ENCODE peak calls at places on chromosomes 6 and 20, in six cellular contexts. One of them, this sample, is unnamed.

GRCh38 chr6:150606258-150607043 is 6.8 kb downstream of the PLEKHG1 start:
- DNase-seq in activated CD4-positive, CD25-positive, alpha-beta regulatory T cell treated with anti-CD3 and anti-CD28 coated beads, Interleukin-2, amount 50 U/mL, for 16 hours: no peak
- DNase-seq in LoVo: no peak
- DNase-seq in fibroblast of lung: no peak
- DNase-seq in Peyer's patch: no peak
- DNase-seq in HFFc6: no peak
- DNase-seq in this sample: no peak

GRCh38 chr6:139588076-139588639 is 213.7 kb upstream of the CITED2 start:
- DNase-seq in activated CD4-positive, CD25-positive, alpha-beta regulatory T cell treated with anti-CD3 and anti-CD28 coated beads, Interleukin-2, amount 50 U/mL, for 16 hours: no peak
- DNase-seq in fibroblast of lung: peak; percentile 85
- DNase-seq in Peyer's patch: no peak
- DNase-seq in LoVo: peak; percentile 83
- DNase-seq in HFFc6: peak; percentile 55
- DNase-seq in this sample: peak; percentile 61

GRCh38 chr6:112636650-112637260 is 289.6 kb downstream of the RFPL4B start:
- DNase-seq in HFFc6: peak; percentile 54
- DNase-seq in fibroblast of lung: peak; percentile 90
- DNase-seq in activated CD4-positive, CD25-positive, alpha-beta regulatory T cell treated with anti-CD3 and anti-CD28 coated beads, Interleukin-2, amount 50 U/mL, for 16 hours: no peak
- DNase-seq in Peyer's patch: no peak
- DNase-seq in LoVo: no peak
- DNase-seq in this sample: peak; percentile 15

GRCh38 chr6:145808239-145808638 is 6.4 kb downstream of the FBXO30 start:
- DNase-seq in fibroblast of lung: no peak
- DNase-seq in activated CD4-positive, CD25-positive, alpha-beta regulatory T cell treated with anti-CD3 and anti-CD28 coated beads, Interleukin-2, amount 50 U/mL, for 16 hours: no peak
- DNase-seq in HFFc6: no peak
- DNase-seq in LoVo: no peak
- DNase-seq in Peyer's patch: no peak
- DNase-seq in this sample: no peak

GRCh38 chr6:89208551-89208950 is 8.6 kb downstream of the GABRR1 start:
- DNase-seq in activated CD4-positive, CD25-positive, alpha-beta regulatory T cell treated with anti-CD3 and anti-CD28 coated beads, Interleukin-2, amount 50 U/mL, for 16 hours: no peak
- DNase-seq in LoVo: no peak
- DNase-seq in Peyer's patch: no peak
- DNase-seq in HFFc6: no peak
- DNase-seq in fibroblast of lung: no peak
- DNase-seq in this sample: no peak

GRCh38 chr6:27894839-27895762 is 17.1 kb downstream of the OR2B2 start:
- DNase-seq in HFFc6: peak; percentile 74
- DNase-seq in Peyer's patch: no peak
- DNase-seq in activated CD4-positive, CD25-positive, alpha-beta regulatory T cell treated with anti-CD3 and anti-CD28 coated beads, Interleukin-2, amount 50 U/mL, for 16 hours: peak; percentile 56
- DNase-seq in fibroblast of lung: peak; percentile 81
- DNase-seq in LoVo: peak; percentile 83
- DNase-seq in this sample: peak; percentile 80

GRCh38 chr6:42556462-42556861 is 7.4 kb upstream of the UBR2 start:
- DNase-seq in fibroblast of lung: no peak
- DNase-seq in Peyer's patch: no peak
- DNase-seq in LoVo: peak; percentile 93
- DNase-seq in activated CD4-positive, CD25-positive, alpha-beta regulatory T cell treated with anti-CD3 and anti-CD28 coated beads, Interleukin-2, amount 50 U/mL, for 16 hours: no peak
- DNase-seq in HFFc6: no peak
- DNase-seq in this sample: no peak

GRCh38 chr20:12882832-12883506 is 125.8 kb upstream of the SPTLC3 start:
- DNase-seq in activated CD4-positive, CD25-positive, alpha-beta regulatory T cell treated with anti-CD3 and anti-CD28 coated beads, Interleukin-2, amount 50 U/mL, for 16 hours: no peak
- DNase-seq in HFFc6: no peak
- DNase-seq in Peyer's patch: no peak
- DNase-seq in fibroblast of lung: peak; percentile 2
- DNase-seq in LoVo: no peak
- DNase-seq in this sample: no peak

GRCh38 chr20:45969712-45970634 is 2.0 kb downstream of the ZNF335 start:
- DNase-seq in HFFc6: peak; percentile 47
- DNase-seq in activated CD4-positive, CD25-positive, alpha-beta regulatory T cell treated with anti-CD3 and anti-CD28 coated beads, Interleukin-2, amount 50 U/mL, for 16 hours: no peak
- DNase-seq in Peyer's patch: peak; percentile 48
- DNase-seq in fibroblast of lung: peak; percentile 56
- DNase-seq in LoVo: peak; percentile 58
- DNase-seq in this sample: peak; percentile 78

GRCh38 chr20:44792794-44793193 is 17.6 kb downstream of the RIMS4 start:
- DNase-seq in activated CD4-positive, CD25-positive, alpha-beta regulatory T cell treated with anti-CD3 and anti-CD28 coated beads, Interleukin-2, amount 50 U/mL, for 16 hours: no peak
- DNase-seq in HFFc6: no peak
- DNase-seq in fibroblast of lung: no peak
- DNase-seq in LoVo: no peak
- DNase-seq in Peyer's patch: no peak
- DNase-seq in this sample: no peak

GRCh38 chr6:45983041-45983440 is 32.6 kb downstream of the CLIC5 start:
- DNase-seq in activated CD4-positive, CD25-positive, alpha-beta regulatory T cell treated with anti-CD3 and anti-CD28 coated beads, Interleukin-2, amount 50 U/mL, for 16 hours: no peak
- DNase-seq in LoVo: no peak
- DNase-seq in fibroblast of lung: no peak
- DNase-seq in HFFc6: no peak
- DNase-seq in Peyer's patch: no peak
- DNase-seq in this sample: no peak

GRCh38 chr6:139330841-139331500 is 39.2 kb upstream of the TXLNB start:
- DNase-seq in LoVo: no peak
- DNase-seq in fibroblast of lung: no peak
- DNase-seq in Peyer's patch: no peak
- DNase-seq in HFFc6: no peak
- DNase-seq in activated CD4-positive, CD25-positive, alpha-beta regulatory T cell treated with anti-CD3 and anti-CD28 coated beads, Interleukin-2, amount 50 U/mL, for 16 hours: no peak
- DNase-seq in this sample: no peak

GRCh38 chr6:3379482-3380060 is 77.3 kb downstream of the SLC22A23 start:
- DNase-seq in activated CD4-positive, CD25-positive, alpha-beta regulatory T cell treated with anti-CD3 and anti-CD28 coated beads, Interleukin-2, amount 50 U/mL, for 16 hours: no peak
- DNase-seq in HFFc6: no peak
- DNase-seq in Peyer's patch: no peak
- DNase-seq in LoVo: no peak
- DNase-seq in fibroblast of lung: peak; percentile 32
- DNase-seq in this sample: peak; percentile 80

GRCh38 chr6:25640871-25641270 is 11.1 kb upstream of the SCGN start:
- DNase-seq in LoVo: no peak
- DNase-seq in activated CD4-positive, CD25-positive, alpha-beta regulatory T cell treated with anti-CD3 and anti-CD28 coated beads, Interleukin-2, amount 50 U/mL, for 16 hours: no peak
- DNase-seq in fibroblast of lung: no peak
- DNase-seq in Peyer's patch: no peak
- DNase-seq in HFFc6: no peak
- DNase-seq in this sample: no peak

GRCh38 chr6:11459002-11459658 is 78.4 kb upstream of the TMEM170B start:
- DNase-seq in Peyer's patch: no peak
- DNase-seq in LoVo: no peak
- DNase-seq in fibroblast of lung: no peak
- DNase-seq in HFFc6: no peak
- DNase-seq in activated CD4-positive, CD25-positive, alpha-beta regulatory T cell treated with anti-CD3 and anti-CD28 coated beads, Interleukin-2, amount 50 U/mL, for 16 hours: no peak
- DNase-seq in this sample: no peak

GRCh38 chr20:219290-220115 is 7.6 kb upstream of the DEFB129 start:
- DNase-seq in HFFc6: peak; percentile 5
- DNase-seq in activated CD4-positive, CD25-positive, alpha-beta regulatory T cell treated with anti-CD3 and anti-CD28 coated beads, Interleukin-2, amount 50 U/mL, for 16 hours: no peak
- DNase-seq in LoVo: no peak
- DNase-seq in Peyer's patch: no peak
- DNase-seq in fibroblast of lung: peak; percentile 0
- DNase-seq in this sample: peak; percentile 63

GRCh38 chr6:40450483-40450882 is 136.7 kb downstream of the LRFN2 start:
- DNase-seq in Peyer's patch: no peak
- DNase-seq in LoVo: no peak
- DNase-seq in HFFc6: no peak
- DNase-seq in activated CD4-positive, CD25-positive, alpha-beta regulatory T cell treated with anti-CD3 and anti-CD28 coated beads, Interleukin-2, amount 50 U/mL, for 16 hours: no peak
- DNase-seq in fibroblast of lung: no peak
- DNase-seq in this sample: no peak

GRCh38 chr20:32569380-32570305 is 15.5 kb downstream of the NOL4L start:
- DNase-seq in HFFc6: no peak
- DNase-seq in fibroblast of lung: no peak
- DNase-seq in activated CD4-positive, CD25-positive, alpha-beta regulatory T cell treated with anti-CD3 and anti-CD28 coated beads, Interleukin-2, amount 50 U/mL, for 16 hours: no peak
- DNase-seq in Peyer's patch: no peak
- DNase-seq in LoVo: no peak
- DNase-seq in this sample: no peak

GRCh38 chr6:135647521-135647920 is 150.0 kb upstream of the AHI1 start:
- DNase-seq in LoVo: no peak
- DNase-seq in Peyer's patch: no peak
- DNase-seq in HFFc6: no peak
- DNase-seq in fibroblast of lung: no peak
- DNase-seq in activated CD4-positive, CD25-positive, alpha-beta regulatory T cell treated with anti-CD3 and anti-CD28 coated beads, Interleukin-2, amount 50 U/mL, for 16 hours: no peak
- DNase-seq in this sample: no peak

GRCh38 chr6:120774275-120774674 is 560.0 kb downstream of the TBC1D32 start:
- DNase-seq in HFFc6: peak; percentile 0
- DNase-seq in activated CD4-positive, CD25-positive, alpha-beta regulatory T cell treated with anti-CD3 and anti-CD28 coated beads, Interleukin-2, amount 50 U/mL, for 16 hours: no peak
- DNase-seq in LoVo: no peak
- DNase-seq in Peyer's patch: no peak
- DNase-seq in fibroblast of lung: peak; percentile 55
- DNase-seq in this sample: peak; percentile 58

GRCh38 chr20:15176929-15177328 is 839.5 kb upstream of the FLRT3 start:
- DNase-seq in HFFc6: no peak
- DNase-seq in activated CD4-positive, CD25-positive, alpha-beta regulatory T cell treated with anti-CD3 and anti-CD28 coated beads, Interleukin-2, amount 50 U/mL, for 16 hours: no peak
- DNase-seq in fibroblast of lung: no peak
- DNase-seq in Peyer's patch: no peak
- DNase-seq in LoVo: no peak
- DNase-seq in this sample: no peak

GRCh38 chr20:64205611-64206026 is 41.4 kb downstream of the MYT1 start:
- DNase-seq in activated CD4-positive, CD25-positive, alpha-beta regulatory T cell treated with anti-CD3 and anti-CD28 coated beads, Interleukin-2, amount 50 U/mL, for 16 hours: no peak
- DNase-seq in HFFc6: no peak
- DNase-seq in fibroblast of lung: no peak
- DNase-seq in LoVo: no peak
- DNase-seq in Peyer's patch: no peak
- DNase-seq in this sample: no peak

GRCh38 chr20:47735412-47736400 is 49.6 kb downstream of the SULF2 start:
- DNase-seq in fibroblast of lung: no peak
- DNase-seq in HFFc6: no peak
- DNase-seq in LoVo: no peak
- DNase-seq in Peyer's patch: no peak
- DNase-seq in activated CD4-positive, CD25-positive, alpha-beta regulatory T cell treated with anti-CD3 and anti-CD28 coated beads, Interleukin-2, amount 50 U/mL, for 16 hours: no peak
- DNase-seq in this sample: no peak

GRCh38 chr20:63101781-63102719 is 95.3 kb upstream of the BHLHE23 start:
- DNase-seq in Peyer's patch: peak; percentile 62
- DNase-seq in activated CD4-positive, CD25-positive, alpha-beta regulatory T cell treated with anti-CD3 and anti-CD28 coated beads, Interleukin-2, amount 50 U/mL, for 16 hours: peak; percentile 21
- DNase-seq in LoVo: peak; percentile 45
- DNase-seq in fibroblast of lung: peak; percentile 27
- DNase-seq in HFFc6: no peak
- DNase-seq in this sample: peak; percentile 26

GRCh38 chr20:50645253-50646068 is 45.9 kb downstream of the RIPOR3 start:
- DNase-seq in fibroblast of lung: peak; percentile 97
- DNase-seq in HFFc6: peak; percentile 95
- DNase-seq in Peyer's patch: peak; percentile 85
- DNase-seq in activated CD4-positive, CD25-positive, alpha-beta regulatory T cell treated with anti-CD3 and anti-CD28 coated beads, Interleukin-2, amount 50 U/mL, for 16 hours: no peak
- DNase-seq in LoVo: peak; percentile 96
- DNase-seq in this sample: peak; percentile 99

GRCh38 chr6:3454206-3455016 is 2.4 kb downstream of the SLC22A23 start:
- DNase-seq in fibroblast of lung: no peak
- DNase-seq in activated CD4-positive, CD25-positive, alpha-beta regulatory T cell treated with anti-CD3 and anti-CD28 coated beads, Interleukin-2, amount 50 U/mL, for 16 hours: no peak
- DNase-seq in HFFc6: no peak
- DNase-seq in LoVo: no peak
- DNase-seq in Peyer's patch: no peak
- DNase-seq in this sample: no peak

GRCh38 chr6:99349620-99350141 is at the start of gene FAXC:
- DNase-seq in Peyer's patch: no peak
- DNase-seq in HFFc6: no peak
- DNase-seq in fibroblast of lung: peak; percentile 50
- DNase-seq in LoVo: peak; percentile 65
- DNase-seq in activated CD4-positive, CD25-positive, alpha-beta regulatory T cell treated with anti-CD3 and anti-CD28 coated beads, Interleukin-2, amount 50 U/mL, for 16 hours: no peak
- DNase-seq in this sample: peak; percentile 58

GRCh38 chr6:159066479-159066878 is 21.7 kb upstream of the TAGAP start:
- DNase-seq in activated CD4-positive, CD25-positive, alpha-beta regulatory T cell treated with anti-CD3 and anti-CD28 coated beads, Interleukin-2, amount 50 U/mL, for 16 hours: no peak
- DNase-seq in fibroblast of lung: no peak
- DNase-seq in LoVo: no peak
- DNase-seq in HFFc6: no peak
- DNase-seq in Peyer's patch: no peak
- DNase-seq in this sample: no peak

GRCh38 chr6:37483917-37484785 is 15.5 kb downstream of the CCDC167 start:
- DNase-seq in HFFc6: peak; percentile 7
- DNase-seq in activated CD4-positive, CD25-positive, alpha-beta regulatory T cell treated with anti-CD3 and anti-CD28 coated beads, Interleukin-2, amount 50 U/mL, for 16 hours: peak; percentile 57
- DNase-seq in LoVo: peak; percentile 8
- DNase-seq in fibroblast of lung: peak; percentile 25
- DNase-seq in Peyer's patch: peak; percentile 77
- DNase-seq in this sample: peak; percentile 56